ENCODE peak calls at places on chromosomes 4 and X, in five cellular contexts. C, T, H, U and Z are unnamed samples.

GRCh38 chr4:126533176-126533575 is 1099.6 kb upstream of the INTU start:
- DNase-seq in H (no peak), C (no peak), U (no peak), T (no peak), Z (no peak)

GRCh38 chr4:90766837-90767236 is 639.6 kb downstream of the CCSER1 start:
- DNase-seq in C (no peak), T (peak; percentile 17), U (no peak), H (no peak), Z (no peak)

GRCh38 chrX:11380187-11380586 is 87.0 kb downstream of the AMELX start:
- DNase-seq in C (no peak), H (no peak), T (peak; percentile 9), U (no peak), Z (no peak)

GRCh38 chr4:17128268-17128667 is 229.8 kb upstream of the LDB2 start:
- DNase-seq in C (no peak), T (no peak), U (no peak), H (no peak), Z (no peak)

GRCh38 chrX:136346506-136346905 is 45.7 kb downstream of the ADGRG4 start:
- DNase-seq in U (no peak), H (no peak), C (no peak), T (no peak), Z (no peak)

GRCh38 chrX:112147206-112147605 is 64.6 kb upstream of the TRPC5 start:
- DNase-seq in T (no peak), H (peak; percentile 53), C (no peak), U (no peak), Z (no peak)

GRCh38 chr4:118282692-118283091 is 70.1 kb downstream of the PRSS12 start:
- DNase-seq in T (no peak), U (no peak), H (no peak), C (no peak), Z (no peak)

GRCh38 chr4:86927843-86928395 is 6.9 kb upstream of the AFF1 start:
- DNase-seq in U (no peak), H (no peak), T (peak; percentile 43), C (peak; percentile 89), Z (no peak)

GRCh38 chr4:73139245-73139644 is 69.7 kb upstream of the COX18 start:
- DNase-seq in H (no peak), C (no peak), U (no peak), T (no peak), Z (no peak)

GRCh38 chrX:133402042-133402453 is 13.2 kb downstream of the GPC4 start:
- DNase-seq in T (no peak), H (no peak), U (no peak), C (no peak), Z (no peak)

GRCh38 chrX:104098151-104098808 is 14.0 kb upstream of the ZCCHC18 start:
- DNase-seq in H (peak; percentile 69), T (peak; percentile 74), U (no peak), C (peak; percentile 75), Z (no peak)

GRCh38 chrX:137858106-137858505 is 292.2 kb downstream of the ZIC3 start:
- DNase-seq in U (no peak), C (no peak), T (no peak), H (no peak), Z (no peak)

GRCh38 chrX:155148724-155149537 is 67.3 kb upstream of the VBP1 start:
- DNase-seq in H (peak; percentile 65), C (no peak), T (peak; percentile 20), U (no peak), Z (no peak)

DNA sequence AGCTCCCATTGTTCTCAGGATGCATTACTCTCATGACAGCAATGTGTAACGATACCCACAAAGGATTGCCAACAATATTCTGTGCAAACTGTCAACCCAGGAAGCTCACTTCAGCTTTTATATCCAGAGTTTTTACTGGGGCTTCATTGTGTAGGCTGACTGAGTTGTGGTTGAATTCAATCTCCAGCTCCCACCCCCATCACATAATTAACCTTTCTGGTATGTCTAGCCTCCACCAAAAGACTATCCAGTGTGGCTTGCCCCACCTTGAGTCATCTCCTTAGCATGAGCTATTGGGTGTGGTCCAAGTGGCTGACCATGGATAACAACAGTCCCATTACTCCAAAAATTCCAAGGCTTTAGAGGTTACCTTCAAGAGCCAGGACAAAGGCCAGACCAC is 17.7 kb upstream of the TAB3 start:
- DNase-seq in U (no peak), H (no peak), C (no peak), T (no peak), Z (no peak)
- H3K36me3 ChIP-seq in U (no peaks in the 10 kb centered on the region), H (no peaks in the 10 kb centered on the region), C (no peaks in the 10 kb centered on the region), T (no peaks in the 10 kb centered on the region), Z (no peaks in the 10 kb centered on the region)

GRCh38 chrX:68755726-68756125 is 73.1 kb upstream of the EFNB1 start:
- DNase-seq in T (no peak), U (no peak), H (no peak), C (no peak), Z (no peak)
- H3K27ac ChIP-seq in T (no peak overlapping the region), U (no peak overlapping the region), H (no peak overlapping the region), C (no peak overlapping the region), Z (no peak overlapping the region)

DNA sequence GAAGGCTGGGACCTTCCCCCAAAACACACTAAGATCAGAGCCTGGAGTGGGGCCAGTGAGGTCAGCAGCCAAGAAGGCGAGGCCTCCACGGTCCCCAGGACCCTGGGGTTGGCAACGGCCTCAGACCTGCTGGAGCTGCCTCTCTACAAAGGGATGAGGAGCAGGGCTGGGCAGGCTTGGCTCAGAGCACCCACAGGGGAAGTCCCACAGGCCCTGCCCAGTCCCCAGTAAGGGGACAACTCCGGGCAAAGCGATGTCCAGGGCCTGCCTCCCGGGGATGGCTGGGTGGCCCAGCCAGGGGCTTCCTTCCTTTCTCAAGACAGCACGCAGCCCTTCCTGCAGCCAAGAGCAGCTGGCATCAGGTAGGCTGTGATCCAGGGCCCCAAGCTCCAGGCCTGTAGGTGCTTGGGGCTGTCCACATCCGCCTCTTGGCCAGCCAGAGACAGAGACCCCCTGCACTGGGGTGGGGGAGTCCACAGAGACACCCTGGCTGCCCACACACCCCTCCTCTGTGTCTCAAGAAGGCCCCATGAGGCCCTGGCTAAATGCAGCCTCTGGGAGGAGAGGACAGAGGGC is 5.7 kb downstream of the MXD4 start:
- DNase-seq in H (no peak), U (peak; percentile 60), C (peak; percentile 79), T (no peak), Z (peak; percentile 29)
- H3K36me3 ChIP-seq in H (no peaks in the 10 kb centered on the region), U (peaks cover 37% of the 10 kb centered on the region), C (peaks cover 39% of the 10 kb centered on the region), T (peaks cover 41% of the 10 kb centered on the region), Z (peaks cover 5% of the 10 kb centered on the region)

GRCh38 chr4:82797048-82797590 is 1.5 kb downstream of the SCD5 start:
- DNase-seq in U (no peak), H (peak; percentile 79), T (peak; percentile 44), C (no peak), Z (no peak)
- H3K27ac ChIP-seq in U (peak overlapping the region; percentile 48), H (no peak overlapping the region), T (no peak overlapping the region), C (peak overlapping the region; percentile 83), Z (no peak overlapping the region)